ENCODE peak calls at places on chromosomes 16 and 17, in six cellular contexts. D is transverse colon, J is tibial nerve, B is IMR-90, R is body of pancreas, V is esophagus squamous epithelium. U is an unnamed sample.

GRCh38 chr17:38892620-38893019 is 22.8 kb downstream of the LASP1 start:
- DNase-seq in D (no peak), J (no peak), B (no peak), R (no peak), V (no peak), U (no peak)

GRCh38 chr17:82942166-82943130 is 102.6 kb upstream of the ZNF750 start:
- DNase-seq in D (peak; percentile 5), J (no peak), B (no peak), R (no peak), V (no peak), U (no peak)

GRCh38 chr17:48556534-48557401 is 11.9 kb upstream of the HOXB2 start:
- DNase-seq in D (no peak), J (no peak), B (peak; percentile 57), R (no peak), V (no peak), U (no peak)

GRCh38 chr16:67552476-67552875 is 9.8 kb upstream of the CTCF start:
- DNase-seq in D (no peak), J (no peak), B (no peak), R (peak; percentile 34), V (no peak), U (no peak)

GRCh38 chr16:64475627-64476351 is 646.1 kb downstream of the CDH11 start:
- DNase-seq in D (no peak), J (no peak), B (peak; percentile 4), R (no peak), V (no peak), U (no peak)

GRCh38 chr16:84520778-84521770 is 16.6 kb upstream of the MEAK7 start:
- DNase-seq in D (no peak), J (no peak), B (no peak), R (no peak), V (no peak), U (no peak)

GRCh38 chr17:28053725-28054124 is 11.2 kb downstream of the NLK start:
- DNase-seq in D (no peak), J (no peak), B (no peak), R (no peak), V (no peak), U (no peak)

GRCh38 chr17:77282524-77283515 is 142.1 kb downstream of the SEC14L1 start:
- DNase-seq in D (peak; percentile 66), J (no peak), B (peak; percentile 43), R (no peak), V (no peak), U (no peak)

GRCh38 chr17:5702951-5703510 is 118.7 kb upstream of the NLRP1 start:
- DNase-seq in D (no peak), J (no peak), B (no peak), R (no peak), V (no peak), U (no peak)

GRCh38 chr17:50212121-50212843 is 10.9 kb upstream of the COL1A1 start:
- DNase-seq in D (peak; percentile 41), J (peak; percentile 17), B (peak; percentile 95), R (no peak), V (no peak), U (no peak)

GRCh38 chr16:89371968-89372634 is 118.3 kb downstream of the ANKRD11 start:
- DNase-seq in D (no peak), J (no peak), B (peak; percentile 65), R (no peak), V (no peak), U (no peak)

GRCh38 chr16:8867483-8868271 is 1.1 kb downstream of the CARHSP1 start:
- DNase-seq in D (peak; percentile 73), J (peak; percentile 64), B (no peak), R (peak; percentile 53), V (no peak), U (peak; percentile 82)

GRCh38 chr16:8869212-8869987 is 594 bp upstream of the CARHSP1 start:
- DNase-seq in D (no peak), J (no peak), B (no peak), R (no peak), V (no peak), U (no peak)

GRCh38 chr16:8866884-8867482 is 1.8 kb downstream of the CARHSP1 start:
- DNase-seq in D (peak; percentile 34), J (no peak), B (no peak), R (no peak), V (no peak), U (no peak)

GRCh38 chr16:8866118-8866883 is 2.5 kb downstream of the CARHSP1 start:
- DNase-seq in D (peak; percentile 54), J (peak; percentile 43), B (no peak), R (no peak), V (no peak), U (no peak)

GRCh38 chr16:8868272-8869211 is at the start of gene CARHSP1:
- DNase-seq in D (peak; percentile 90), J (peak; percentile 81), B (peak; percentile 79), R (peak; percentile 83), V (peak; percentile 57), U (peak; percentile 91)
- TF ChIP-seq POLR2A in D (peak; percentile 87), J (peak; percentile 71), B (peak; percentile 80), R (peak; percentile 63), V (no peak), U (no peak)

DNA sequence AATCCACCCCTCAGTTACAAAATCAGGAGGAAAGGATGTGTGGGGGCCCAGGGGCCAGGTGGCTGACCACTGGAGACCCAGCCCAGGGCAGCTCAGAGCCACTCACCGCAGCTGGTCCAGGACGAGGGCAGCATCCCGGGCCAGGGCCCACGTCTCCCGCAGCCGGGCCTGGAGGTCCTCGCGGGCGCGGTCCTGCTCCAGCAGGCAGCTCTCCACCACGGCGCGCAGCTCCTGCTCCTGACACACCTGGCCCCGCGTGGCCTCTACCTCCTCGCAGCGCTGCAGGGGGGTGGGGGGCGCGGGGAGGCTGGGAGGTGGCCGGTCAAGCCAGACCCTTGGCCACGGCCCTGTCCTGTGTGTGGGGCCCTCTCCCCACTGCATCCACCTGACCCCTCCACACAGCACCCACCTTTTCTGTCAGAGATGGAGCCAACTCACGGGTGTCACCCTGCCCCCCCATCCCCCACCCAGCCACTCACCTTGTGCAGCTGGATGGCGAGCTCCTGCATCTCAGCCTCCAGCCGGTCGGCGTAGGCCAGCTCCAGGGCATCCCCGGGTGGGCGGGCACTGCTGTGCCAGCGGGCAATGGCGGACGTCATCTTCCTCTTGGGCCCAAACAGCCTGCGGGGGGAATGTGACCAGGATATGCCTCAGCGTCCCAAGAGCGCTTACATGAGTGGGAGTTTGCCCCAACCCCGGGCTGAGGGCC is 5.1 kb downstream of the NUDT16L1 start:
- DNase-seq in D (no peak), J (no peak), B (no peak), R (no peak), V (no peak), U (no peak)
- H3K36me3 ChIP-seq in D (no peaks in the 10 kb centered on the region), J (peaks cover 87% of the 10 kb centered on the region), B (peaks cover 63% of the 10 kb centered on the region), R (no peaks in the 10 kb centered on the region), V (peaks cover 87% of the 10 kb centered on the region), U (peaks cover 68% of the 10 kb centered on the region)

GRCh38 chr16:12009462-12009861 is 32.9 kb downstream of the SNX29 start:
- DNase-seq in D (no peak), J (no peak), B (no peak), R (no peak), V (no peak), U (no peak)
- H3K27ac ChIP-seq in D (no peak overlapping the region), J (peak overlapping the region; percentile 48), B (no peak overlapping the region), R (no peak overlapping the region), V (peak overlapping the region; percentile 11), U (peak overlapping the region; percentile 20)

DNA sequence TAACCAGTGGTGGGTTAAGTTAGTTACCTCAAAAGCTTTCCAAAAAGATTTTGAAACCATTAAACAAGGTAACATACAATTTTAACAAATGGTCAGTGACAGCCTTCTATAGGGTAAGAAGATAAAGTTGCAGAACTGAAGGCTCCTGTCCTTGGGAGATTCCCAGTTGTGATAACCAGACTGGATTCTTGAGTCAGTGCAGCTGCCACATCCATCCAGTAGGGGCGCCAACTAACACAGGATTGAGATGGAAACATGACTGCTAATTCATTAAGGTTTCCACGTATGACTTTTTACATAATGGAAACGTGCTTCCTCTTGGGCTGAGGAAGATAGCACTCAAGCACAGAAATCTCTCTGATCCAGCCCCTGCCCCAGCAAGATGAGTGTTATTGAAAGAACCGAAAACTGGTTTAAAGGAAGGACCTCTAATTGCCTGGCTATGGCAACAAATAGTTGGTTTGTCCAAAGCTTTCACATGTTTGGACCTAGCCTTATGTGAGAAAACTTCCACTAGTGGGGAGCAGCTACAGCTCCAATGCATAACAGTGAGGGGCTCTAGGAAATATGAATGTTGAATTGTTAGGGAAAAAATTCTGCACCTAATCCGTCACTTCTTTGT is 269.8 kb upstream of the MYOCD start:
- DNase-seq in D (no peak), J (no peak), B (no peak), R (no peak), V (no peak), U (no peak)
- TF ChIP-seq POLR2A in D (no peak), J (no peak), B (no peak), R (no peak), V (no peak), U (no peak)

GRCh38 chr16:18782697-18783429 is 7.3 kb downstream of the RPS15A start:
- DNase-seq in D (no peak), J (no peak), B (no peak), R (no peak), V (no peak), U (no peak)
- H3K36me3 ChIP-seq in D (peaks cover 50% of the 10 kb centered on the region), J (peaks cover 70% of the 10 kb centered on the region), B (peaks cover 47% of the 10 kb centered on the region), R (no peaks in the 10 kb centered on the region), V (peaks cover 67% of the 10 kb centered on the region), U (peaks cover 54% of the 10 kb centered on the region)

GRCh38 chr17:41076788-41077187 is 7.2 kb upstream of the KRTAP4-7 start:
- DNase-seq in D (no peak), J (no peak), B (no peak), R (no peak), V (no peak), U (no peak)

DNA sequence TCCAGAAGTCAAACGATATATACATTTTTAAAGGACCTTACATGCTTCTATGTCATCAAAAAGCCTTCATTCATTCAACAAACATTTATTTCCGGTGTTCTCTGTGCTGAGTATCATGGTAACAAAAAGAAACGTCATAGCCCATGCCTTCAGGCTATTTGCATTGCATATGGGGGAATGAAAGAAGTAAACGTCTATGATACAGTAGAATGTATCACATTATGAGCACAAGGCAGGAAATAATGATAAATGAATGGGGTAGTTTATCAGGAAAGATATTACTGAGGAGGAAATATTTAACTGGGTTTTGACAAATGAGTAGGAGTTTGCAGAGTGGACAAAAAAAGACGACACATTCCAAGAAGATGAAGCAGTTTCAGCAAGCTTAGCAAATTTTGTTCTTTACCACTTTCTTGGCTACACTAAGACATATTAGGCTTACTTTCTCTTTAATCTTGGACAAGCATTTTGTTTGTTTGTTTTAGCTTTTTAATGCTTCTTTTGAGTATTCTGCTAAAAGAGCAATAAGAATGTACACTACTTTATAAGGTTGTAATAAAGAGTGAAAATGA is 1.3 kb upstream of the KRTAP4-7 start:
- DNase-seq in D (no peak), J (no peak), B (peak; percentile 35), R (no peak), V (no peak), U (no peak)
- H3K27ac ChIP-seq in D (no peak overlapping the region), J (no peak overlapping the region), B (peak overlapping the region; percentile 35), R (no peak overlapping the region), V (no peak overlapping the region), U (no peak overlapping the region)

DNA sequence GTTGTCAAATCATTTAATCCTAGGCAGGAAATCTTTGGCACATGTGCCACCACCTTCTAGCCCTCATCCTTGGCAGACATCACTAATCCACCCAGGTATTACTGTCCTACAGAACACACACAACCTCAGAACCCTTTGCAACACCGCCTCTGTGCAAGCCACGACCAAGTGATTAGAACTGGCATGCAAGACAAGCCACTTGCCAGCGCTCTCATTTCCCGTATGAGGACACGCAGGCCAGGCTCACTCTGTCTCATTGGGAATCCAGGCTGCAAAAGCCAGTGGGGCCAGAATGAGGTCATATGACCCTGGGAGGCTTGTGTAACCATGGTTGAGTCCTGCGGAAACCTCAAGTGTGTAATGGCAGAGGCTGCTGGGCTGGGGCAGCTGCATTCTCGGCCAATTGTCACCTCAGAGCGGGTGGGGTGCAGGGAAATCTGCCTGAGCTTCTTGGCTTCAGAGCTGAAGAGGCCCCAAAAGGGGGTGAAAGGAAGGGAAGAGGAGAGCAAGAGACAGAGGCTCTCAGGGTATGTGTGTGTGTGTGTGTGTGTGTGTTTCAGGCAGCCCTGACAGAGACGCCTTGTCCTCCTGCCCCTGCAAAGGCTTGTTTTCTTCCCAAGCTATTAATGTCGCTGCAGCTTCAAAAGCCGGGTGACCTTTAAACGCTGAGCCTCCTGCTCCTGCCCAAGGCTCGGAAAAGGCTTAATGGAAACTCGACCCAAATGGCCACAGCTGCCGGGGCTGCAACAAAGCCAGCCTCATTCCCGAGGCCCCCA is 43.2 kb upstream of the MRPS23 start:
- DNase-seq in D (peak; percentile 81), J (peak; percentile 94), B (peak; percentile 98), R (peak; percentile 88), V (peak; percentile 30), U (peak; percentile 95)
- TF ChIP-seq POLR2A in D (peak; percentile 36), J (no peak), B (no peak), R (peak; percentile 87), V (peak; percentile 21), U (no peak)

U was measured in suprapubic skin.